ENCODE peak calls at places on chromosomes 11 and 22, in six cellular contexts. P is anterior cingulate cortex, Z is omental fat pad, D is colonic mucosa, G is mesendoderm, N is GOT3. B is an unnamed sample.

GRCh38 chr22:47201186-47201995 is 438.9 kb downstream of the TBC1D22A start:
- DNase-seq in Z (peak), G (no peak), N (no peak), D (peak), P (no peak), B (no peak)

GRCh38 chr22:49776891-49777290 is 50.8 kb downstream of the BRD1 start:
- DNase-seq in P (no peak), G (no peak), N (no peak), D (no peak), Z (no peak), B (no peak)

GRCh38 chr22:19663286-19663815 is 51.0 kb upstream of the SEPTIN5 start:
- DNase-seq in N (peak), D (peak), Z (no peak), G (no peak), P (no peak), B (peak)

GRCh38 chr11:121337740-121338272 is 45.2 kb downstream of the SC5D start:
- DNase-seq in Z (no peak), N (no peak), G (no peak), P (peak), D (no peak), B (no peak)

GRCh38 chr22:45731798-45732495 is 60.3 kb downstream of the ATXN10 start:
- DNase-seq in N (no peak), Z (no peak), G (peak), D (no peak), P (no peak), B (no peak)

GRCh38 chr11:45092901-45093760 is 53.3 kb upstream of the PRDM11 start:
- DNase-seq in G (no peak), Z (no peak), P (no peak), N (no peak), D (no peak), B (no peak)

GRCh38 chr22:25134028-25134427 is 65.6 kb upstream of the CRYBB3 start:
- DNase-seq in N (no peak), D (peak), P (no peak), G (no peak), Z (no peak), B (peak)

GRCh38 chr11:82864268-82864667 is 36.0 kb downstream of the PRCP start:
- DNase-seq in P (peak), N (no peak), G (peak), D (peak), Z (peak), B (peak)

GRCh38 chr22:49209452-49210195 is 618.0 kb downstream of the BRD1 start:
- DNase-seq in Z (no peak), G (no peak), N (no peak), D (no peak), P (no peak), B (no peak)

GRCh38 chr22:40348025-40348658 is 1.8 kb downstream of the ADSL start:
- DNase-seq in N (no peak), P (no peak), D (peak), Z (no peak), G (peak), B (peak)

GRCh38 chr11:117932987-117933386 is 3.8 kb upstream of the TMPRSS13 start:
- DNase-seq in G (no peak), D (no peak), P (no peak), Z (no peak), N (no peak), B (no peak)

GRCh38 chr11:131302831-131303230 is 67.6 kb upstream of the NTM start:
- DNase-seq in G (no peak), Z (no peak), N (no peak), P (no peak), D (no peak), B (no peak)

GRCh38 chr11:126498281-126498680 is 142.8 kb downstream of the ST3GAL4 start:
- DNase-seq in P (no peak), D (no peak), G (peak), Z (no peak), N (no peak), B (no peak)

GRCh38 chr11:130431337-130431773 is 2.9 kb upstream of the ADAMTS8 start:
- DNase-seq in G (peak), D (peak), P (peak), Z (peak), N (no peak), B (peak)

GRCh38 chr11:76369406-76369805 is 11.5 kb downstream of the THAP12 start:
- DNase-seq in P (no peak), G (no peak), Z (no peak), D (peak), N (no peak), B (no peak)

GRCh38 chr11:120775986-120776682 is 247.8 kb upstream of the TBCEL start:
- DNase-seq in D (no peak), Z (no peak), N (no peak), G (peak), P (no peak), B (no peak)

GRCh38 chr22:45306139-45306538 is 3.6 kb upstream of the FAM118A start:
- DNase-seq in Z (no peak), P (no peak), N (no peak), G (no peak), D (no peak), B (no peak)

GRCh38 chr11:62560566-62561103 is 13.1 kb downstream of the EEF1G start:
- DNase-seq in G (peak), Z (no peak), P (no peak), D (peak), N (peak), B (peak)

GRCh38 chr22:47550524-47551437 is 788.3 kb downstream of the TBC1D22A start:
- DNase-seq in G (no peak), N (no peak), Z (no peak), D (no peak), P (no peak), B (no peak)

GRCh38 chr11:114154271-114155047 is 94.9 kb downstream of the ZBTB16 start:
- DNase-seq in P (no peak), G (no peak), Z (no peak), N (no peak), D (no peak), B (no peak)

GRCh38 chr11:2151500-2152257 is 9.3 kb downstream of the INS start:
- DNase-seq in D (peak), G (peak), P (peak), N (no peak), Z (peak), B (peak)

GRCh38 chr11:125380756-125381445 is 115.2 kb downstream of the FEZ1 start:
- DNase-seq in Z (no peak), G (no peak), N (no peak), P (no peak), D (no peak), B (no peak)

GRCh38 chr11:76658651-76659650 is 11.6 kb downstream of the LRRC32 start:
- DNase-seq in G (no peak), N (no peak), D (no peak), P (no peak), Z (no peak), B (no peak)

GRCh38 chr11:19995131-19995530 is 165.1 kb downstream of the DBX1 start:
- DNase-seq in N (no peak), Z (no peak), G (no peak), P (no peak), D (no peak), B (no peak)

GRCh38 chr11:16587670-16588069 is 150.8 kb upstream of the C11orf58 start:
- DNase-seq in N (no peak), P (no peak), Z (no peak), D (no peak), G (no peak), B (no peak)

GRCh38 chr11:100543386-100543785 is 143.7 kb upstream of the ARHGAP42 start:
- DNase-seq in Z (no peak), G (no peak), N (no peak), P (no peak), D (no peak), B (no peak)

GRCh38 chr11:204587-205109 is 2.6 kb downstream of the BET1L start:
- DNase-seq in P (no peak), D (peak), G (no peak), Z (no peak), N (no peak), B (peak)

GRCh38 chr11:19597876-19598275 is 114.8 kb upstream of the NAV2 start:
- DNase-seq in P (no peak), D (no peak), N (no peak), Z (no peak), G (peak), B (no peak)

GRCh38 chr22:24106385-24107381 is 74.6 kb upstream of the SUSD2 start:
- DNase-seq in P (no peak), N (no peak), Z (no peak), G (peak), D (no peak), B (no peak)

GRCh38 chr11:8065031-8065430 is 16.0 kb upstream of the TUB start:
- DNase-seq in P (no peak), D (no peak), Z (no peak), G (no peak), N (no peak), B (no peak)

GRCh38 chr11:65859812-65860277 is 388 bp upstream of the MUS81 start:
- DNase-seq in D (no peak), N (no peak), P (no peak), G (no peak), Z (no peak), B (no peak)

GRCh38 chr22:36584666-36585065 is 55.7 kb upstream of the EIF3D start:
- DNase-seq in P (no peak), N (no peak), Z (no peak), G (no peak), D (no peak), B (no peak)

GRCh38 chr11:73750238-73750637 is 10.6 kb downstream of the RAB6A start:
- DNase-seq in G (no peak), Z (no peak), D (peak), P (no peak), N (no peak), B (no peak)

GRCh38 chr11:33454264-33454663 is 197.1 kb downstream of the HIPK3 start:
- DNase-seq in N (no peak), P (no peak), Z (no peak), G (no peak), D (no peak), B (no peak)

B was measured in HT-29.